ENCODE peak calls at places on chromosomes 13 and 19, in six cellular contexts. A, X, C, N, R and F are unnamed samples.

GRCh38 chr13:98674968-98675528 is 77.4 kb downstream of the SLC15A1 start:
- DNase-seq in C (no peak), A (no peak), R (peak), X (no peak), N (no peak), F (no peak)

GRCh38 chr13:47903836-47904235 is 97.2 kb downstream of the SUCLA2 start:
- DNase-seq in R (no peak), A (peak), X (no peak), C (peak), N (no peak), F (no peak)

GRCh38 chr19:58261968-58262921 is 16.5 kb upstream of the ZNF8 start:
- DNase-seq in R (no peak), C (peak), N (no peak), X (no peak), A (no peak), F (no peak)

GRCh38 chr13:35157143-35157755 is 215.2 kb downstream of the NBEA start:
- DNase-seq in N (peak), R (no peak), C (peak), X (no peak), A (peak), F (peak)

GRCh38 chr13:107864543-107865460 is 350.5 kb downstream of the LIG4 start:
- DNase-seq in R (no peak), X (no peak), C (peak), A (peak), N (peak), F (peak)

GRCh38 chr19:1449467-1450442 is at the start of gene APC2:
- DNase-seq in C (peak), A (peak), R (peak), N (peak), X (peak), F (peak)

GRCh38 chr13:103282571-103283450 is 216.6 kb upstream of the SLC10A2 start:
- DNase-seq in R (no peak), N (no peak), X (no peak), C (peak), A (peak), F (peak)

GRCh38 chr19:18744019-18744418 is 47.1 kb downstream of the COMP start:
- DNase-seq in C (no peak), R (no peak), N (no peak), A (no peak), X (no peak), F (no peak)

GRCh38 chr19:13902993-13903555 is 2.8 kb downstream of the BRME1 start:
- DNase-seq in A (no peak), N (no peak), C (peak), R (no peak), X (peak), F (peak)

GRCh38 chr13:112056284-112056727 is 10.6 kb upstream of the SOX1 start:
- DNase-seq in R (peak), X (peak), C (no peak), N (no peak), A (no peak), F (no peak)

GRCh38 chr19:45496349-45496953 is 396 bp downstream of the RTN2 start:
- DNase-seq in R (peak), C (peak), X (peak), A (no peak), N (peak), F (no peak)

GRCh38 chr19:16627194-16627927 is 643 bp downstream of the MED26 start:
- DNase-seq in A (no peak), C (peak), X (no peak), R (no peak), N (peak), F (no peak)

GRCh38 chr13:98396071-98396710 is 180.7 kb downstream of the STK24 start:
- DNase-seq in N (no peak), R (no peak), X (no peak), A (peak), C (no peak), F (no peak)

GRCh38 chr13:60857698-60858097 is 460.7 kb downstream of the TDRD3 start:
- DNase-seq in C (no peak), X (no peak), A (no peak), N (no peak), R (no peak), F (no peak)

GRCh38 chr19:10864538-10864899 is 6.8 kb upstream of the CARM1 start:
- DNase-seq in N (peak), R (peak), C (peak), X (peak), A (peak), F (peak)

GRCh38 chr13:67184247-67184646 is 45.9 kb downstream of the PCDH9 start:
- DNase-seq in A (no peak), N (no peak), R (no peak), C (no peak), X (no peak), F (peak)

GRCh38 chr13:47708386-47708785 is 292.7 kb downstream of the SUCLA2 start:
- DNase-seq in X (no peak), A (peak), C (peak), R (no peak), N (no peak), F (peak)

GRCh38 chr13:46716821-46717220 is 80.1 kb downstream of the ESD start:
- DNase-seq in N (no peak), X (no peak), A (no peak), C (peak), R (no peak), F (no peak)

GRCh38 chr19:48397636-48398328 is 4.3 kb downstream of the GRIN2D start:
- DNase-seq in N (no peak), A (no peak), X (no peak), R (no peak), C (peak), F (peak)

GRCh38 chr13:110627351-110627750 is 12.0 kb downstream of the NAXD start:
- DNase-seq in N (no peak), A (no peak), R (no peak), C (no peak), X (no peak), F (peak)

GRCh38 chr13:98853791-98854191 is 101.3 kb upstream of the SLC15A1 start:
- DNase-seq in R (no peak), A (peak), N (no peak), X (no peak), C (peak), F (no peak)

GRCh38 chr19:14089662-14090508 is 666 bp downstream of the SAMD1 start:
- DNase-seq in N (peak), A (peak), X (peak), R (no peak), C (peak), F (peak)

GRCh38 chr19:52188822-52189744 is 769 bp upstream of the PPP2R1A start:
- DNase-seq in N (no peak), X (peak), C (no peak), A (no peak), R (no peak), F (peak)

GRCh38 chr19:30757836-30758617 is 385.8 kb downstream of the ZNF536 start:
- DNase-seq in A (no peak), R (no peak), X (no peak), N (no peak), C (no peak), F (peak)

GRCh38 chr19:30752201-30752600 is 380.0 kb downstream of the ZNF536 start:
- DNase-seq in X (no peak), N (no peak), C (no peak), A (no peak), R (no peak), F (no peak)

GRCh38 chr19:30755581-30755980 is 383.4 kb downstream of the ZNF536 start:
- DNase-seq in C (no peak), A (no peak), X (no peak), N (no peak), R (no peak), F (no peak)

GRCh38 chr19:30754162-30754561 is 382.0 kb downstream of the ZNF536 start:
- DNase-seq in R (no peak), N (no peak), A (no peak), C (no peak), X (no peak), F (no peak)

DNA sequence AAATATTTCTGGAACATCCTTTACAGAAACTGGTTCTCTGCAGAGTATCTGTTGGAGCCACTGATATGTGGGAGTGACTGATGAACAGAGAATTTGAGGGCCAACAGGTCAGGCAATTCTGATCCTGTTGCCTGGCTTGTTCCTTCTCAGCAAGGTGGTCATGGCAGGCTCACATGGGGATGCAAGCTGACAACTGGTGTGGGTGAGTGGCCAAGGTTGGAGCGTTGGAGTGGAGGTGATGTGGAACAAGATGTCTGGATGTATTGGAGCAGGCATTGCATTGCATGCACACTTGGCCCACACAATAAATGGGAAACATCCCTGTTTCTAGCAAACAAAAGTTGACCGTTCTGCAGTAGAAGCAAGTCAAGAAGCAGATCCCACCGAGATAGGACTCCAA is 380.7 kb downstream of the ZNF536 start:
- DNase-seq in R (no peak), C (no peak), N (no peak), A (no peak), X (no peak), F (no peak)
- H4K91ac ChIP-seq in R (no peak), C (no peak), N (no peak), A (no peak), X (no peak), F (no peak)

DNA sequence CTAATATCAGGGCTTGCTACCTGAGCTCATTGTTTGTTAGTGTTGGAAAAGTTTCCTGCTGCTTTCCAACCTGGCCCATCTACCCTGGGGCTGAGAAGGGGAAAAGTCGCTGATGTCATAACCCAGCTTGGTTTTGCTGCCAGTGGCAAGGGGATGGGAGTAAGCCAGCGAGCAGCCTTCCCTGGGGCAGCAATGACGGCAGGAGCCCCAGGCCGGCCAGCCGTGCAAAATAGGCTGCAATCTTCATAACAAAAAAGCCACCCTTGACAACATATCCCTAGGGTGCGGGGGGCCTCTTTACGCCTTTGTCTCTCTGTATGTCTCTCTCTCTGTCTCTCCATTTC is 30.1 kb downstream of the SERP2 start:
- DNase-seq in X (no peak), A (no peak), N (no peak), R (no peak), C (no peak), F (peak)
- H3K23ac ChIP-seq in X (no peak), A (no peak), N (no peak), R (no peak), C (no peak), F (no peak)

DNA sequence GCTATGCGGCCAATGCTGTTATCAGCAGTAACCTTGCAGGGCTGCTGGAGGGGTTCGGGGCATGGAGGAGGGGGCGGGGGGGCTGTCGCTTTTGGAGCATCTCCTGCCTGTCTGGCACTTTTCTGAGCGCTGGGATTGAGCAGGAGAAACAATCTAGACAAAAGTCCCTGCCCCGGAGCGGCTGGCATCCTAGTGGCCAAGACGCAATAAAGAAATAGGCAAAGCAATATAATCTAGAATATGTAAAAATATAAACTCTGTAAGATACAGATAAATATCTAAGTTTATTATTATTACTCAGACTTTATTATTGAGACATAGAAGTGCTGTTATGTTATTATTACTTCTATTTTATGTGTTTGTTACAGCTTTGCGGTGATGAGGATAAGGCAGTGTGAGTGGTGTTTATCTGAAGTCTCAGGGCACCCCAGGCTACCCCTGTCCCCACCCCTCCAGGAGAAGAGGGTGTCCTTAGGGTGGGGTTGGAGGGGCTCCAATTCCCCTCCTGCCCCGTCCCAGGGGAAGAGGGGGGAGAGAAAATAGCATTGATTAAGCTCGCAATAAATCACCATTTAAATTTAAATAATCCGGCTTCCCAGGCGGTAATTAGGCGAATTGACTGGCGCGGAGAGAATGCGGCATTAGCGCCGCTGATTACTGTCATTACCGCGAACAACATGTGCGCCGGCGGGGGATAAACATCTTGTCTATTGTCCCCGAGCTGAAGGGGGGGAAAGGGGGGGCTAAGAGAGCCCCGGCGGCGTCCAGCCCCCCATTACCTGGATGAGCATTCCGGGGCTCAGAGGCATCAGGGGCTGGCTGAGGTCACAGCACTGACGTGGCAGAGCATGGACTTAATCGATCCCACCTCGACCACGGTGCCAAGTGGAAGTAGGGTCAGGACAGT is 3.2 kb downstream of the NPAS1 start:
- DNase-seq in X (no peak), R (peak), A (no peak), N (no peak), C (no peak), F (no peak)
- H3K14ac ChIP-seq in X (no peak), R (no peak), A (no peak), N (no peak), C (no peak), F (no peak)

GRCh38 chr13:101709952-101710351 is 257.5 kb downstream of the ITGBL1 start:
- DNase-seq in C (no peak), N (no peak), R (no peak), X (no peak), A (no peak), F (no peak)
- H4K91ac ChIP-seq in C (no peak), N (no peak), R (no peak), X (no peak), A (no peak), F (no peak)

GRCh38 chr13:99955747-99956472 is 15.7 kb downstream of the ZIC5 start:
- DNase-seq in R (peak), X (peak), C (no peak), A (peak), N (no peak), F (no peak)

GRCh38 chr13:99958402-99959126 is 13.0 kb downstream of the ZIC5 start:
- DNase-seq in X (peak), R (peak), A (no peak), N (no peak), C (no peak), F (no peak)

GRCh38 chr13:99956473-99957349 is 14.9 kb downstream of the ZIC5 start:
- DNase-seq in C (no peak), R (peak), A (no peak), X (peak), N (no peak), F (no peak)

GRCh38 chr13:99953138-99953755 is 18.3 kb downstream of the ZIC5 start:
- DNase-seq in A (no peak), R (no peak), N (no peak), C (no peak), X (no peak), F (no peak)

GRCh38 chr13:99955107-99955746 is 16.3 kb downstream of the ZIC5 start:
- DNase-seq in A (no peak), X (peak), R (peak), C (no peak), N (no peak), F (no peak)
- H3K23ac ChIP-seq in A (no peak), X (no peak), R (no peak), C (no peak), N (peak), F (no peak)

DNA sequence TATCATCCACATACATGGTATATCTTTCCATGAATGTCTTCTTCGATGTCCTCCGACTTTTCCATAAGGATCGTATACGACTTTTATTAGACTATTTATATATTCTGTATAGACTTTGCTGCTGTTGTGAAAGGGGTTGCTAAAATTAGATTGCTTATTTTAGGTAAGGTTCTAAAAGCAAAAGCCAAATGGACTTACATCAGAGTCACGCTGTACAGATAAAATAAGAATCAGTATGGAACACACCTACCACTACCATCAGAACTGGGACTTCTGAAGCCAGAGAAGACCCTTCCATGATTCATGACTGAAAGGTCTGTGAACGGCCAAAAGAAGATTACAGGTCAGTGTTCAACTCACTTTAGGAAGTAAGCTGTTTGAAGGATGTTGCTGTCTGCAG is 8.9 kb downstream of the ANKRD27 start:
- DNase-seq in C (no peak), N (no peak), A (no peak), R (no peak), X (no peak), F (no peak)
- H3K14ac ChIP-seq in C (no peak), N (no peak), A (no peak), R (no peak), X (no peak), F (no peak)